ENCODE peak calls at places on chromosomes 5 and 9, in nine cellular contexts. One of them, this sample, is unnamed.

GRCh38 chr5:178067705-178068104 is 45.6 kb upstream of the N4BP3 start:
- DNase-seq in NT2/D1: no peak
- DNase-seq in activated naive CD8-positive, alpha-beta T cell treated with anti-CD3 and anti-CD28 coated beads, Interleukin-2, amount 50 U/mL, for 16 hours: no peak
- DNase-seq in A549: no peak
- DNase-seq in aorta: no peak
- DNase-seq in GM04504: no peak
- DNase-seq in cardiac muscle cell: no peak
- DNase-seq in stimulated activated CD8-positive, alpha-beta memory T cell treated with anti-CD3 and anti-CD28 coated beads, Interleukin-4, amount 100 ng/mL, for 1 hour: no peak
- DNase-seq in naive thymus-derived CD8-positive, alpha-beta T cell: no peak
- DNase-seq in this sample: no peak

GRCh38 chr9:37745970-37746369 is 7.6 kb upstream of the TRMT10B start:
- DNase-seq in NT2/D1: no peak
- DNase-seq in activated naive CD8-positive, alpha-beta T cell treated with anti-CD3 and anti-CD28 coated beads, Interleukin-2, amount 50 U/mL, for 16 hours: no peak
- DNase-seq in A549: no peak
- DNase-seq in aorta: no peak
- DNase-seq in GM04504: no peak
- DNase-seq in cardiac muscle cell: no peak
- DNase-seq in stimulated activated CD8-positive, alpha-beta memory T cell treated with anti-CD3 and anti-CD28 coated beads, Interleukin-4, amount 100 ng/mL, for 1 hour: no peak
- DNase-seq in naive thymus-derived CD8-positive, alpha-beta T cell: no peak
- DNase-seq in this sample: no peak

GRCh38 chr5:61631438-61631941 is 299.4 kb downstream of the ZSWIM6 start:
- DNase-seq in NT2/D1: no peak
- DNase-seq in activated naive CD8-positive, alpha-beta T cell treated with anti-CD3 and anti-CD28 coated beads, Interleukin-2, amount 50 U/mL, for 16 hours: no peak
- DNase-seq in A549: no peak
- DNase-seq in aorta: no peak
- DNase-seq in GM04504: no peak
- DNase-seq in cardiac muscle cell: peak; percentile 58
- DNase-seq in stimulated activated CD8-positive, alpha-beta memory T cell treated with anti-CD3 and anti-CD28 coated beads, Interleukin-4, amount 100 ng/mL, for 1 hour: no peak
- DNase-seq in naive thymus-derived CD8-positive, alpha-beta T cell: no peak
- DNase-seq in this sample: no peak

GRCh38 chr9:108056805-108057386 is 567.3 kb upstream of the KLF4 start:
- DNase-seq in NT2/D1: no peak
- DNase-seq in activated naive CD8-positive, alpha-beta T cell treated with anti-CD3 and anti-CD28 coated beads, Interleukin-2, amount 50 U/mL, for 16 hours: no peak
- DNase-seq in A549: peak; percentile 54
- DNase-seq in aorta: no peak
- DNase-seq in GM04504: peak; percentile 55
- DNase-seq in cardiac muscle cell: no peak
- DNase-seq in stimulated activated CD8-positive, alpha-beta memory T cell treated with anti-CD3 and anti-CD28 coated beads, Interleukin-4, amount 100 ng/mL, for 1 hour: no peak
- DNase-seq in naive thymus-derived CD8-positive, alpha-beta T cell: no peak
- DNase-seq in this sample: peak; percentile 76

GRCh38 chr5:116472274-116472673 is 102.3 kb downstream of the SEMA6A start:
- DNase-seq in NT2/D1: no peak
- DNase-seq in activated naive CD8-positive, alpha-beta T cell treated with anti-CD3 and anti-CD28 coated beads, Interleukin-2, amount 50 U/mL, for 16 hours: no peak
- DNase-seq in A549: no peak
- DNase-seq in aorta: no peak
- DNase-seq in GM04504: no peak
- DNase-seq in cardiac muscle cell: no peak
- DNase-seq in stimulated activated CD8-positive, alpha-beta memory T cell treated with anti-CD3 and anti-CD28 coated beads, Interleukin-4, amount 100 ng/mL, for 1 hour: no peak
- DNase-seq in naive thymus-derived CD8-positive, alpha-beta T cell: no peak
- DNase-seq in this sample: no peak

GRCh38 chr5:113232246-113232645 is 202.5 kb downstream of the TSSK1B start:
- DNase-seq in NT2/D1: no peak
- DNase-seq in activated naive CD8-positive, alpha-beta T cell treated with anti-CD3 and anti-CD28 coated beads, Interleukin-2, amount 50 U/mL, for 16 hours: no peak
- DNase-seq in A549: no peak
- DNase-seq in aorta: no peak
- DNase-seq in GM04504: no peak
- DNase-seq in cardiac muscle cell: no peak
- DNase-seq in stimulated activated CD8-positive, alpha-beta memory T cell treated with anti-CD3 and anti-CD28 coated beads, Interleukin-4, amount 100 ng/mL, for 1 hour: no peak
- DNase-seq in naive thymus-derived CD8-positive, alpha-beta T cell: no peak
- DNase-seq in this sample: no peak

GRCh38 chr5:72138943-72139467 is 31.7 kb downstream of the MAP1B start:
- DNase-seq in NT2/D1: no peak
- DNase-seq in activated naive CD8-positive, alpha-beta T cell treated with anti-CD3 and anti-CD28 coated beads, Interleukin-2, amount 50 U/mL, for 16 hours: no peak
- DNase-seq in A549: no peak
- DNase-seq in aorta: no peak
- DNase-seq in GM04504: peak; percentile 79
- DNase-seq in cardiac muscle cell: no peak
- DNase-seq in stimulated activated CD8-positive, alpha-beta memory T cell treated with anti-CD3 and anti-CD28 coated beads, Interleukin-4, amount 100 ng/mL, for 1 hour: no peak
- DNase-seq in naive thymus-derived CD8-positive, alpha-beta T cell: no peak
- DNase-seq in this sample: peak; percentile 81

GRCh38 chr9:137411670-137412380 is 11.1 kb downstream of the EXD3 start:
- DNase-seq in NT2/D1: no peak
- DNase-seq in activated naive CD8-positive, alpha-beta T cell treated with anti-CD3 and anti-CD28 coated beads, Interleukin-2, amount 50 U/mL, for 16 hours: no peak
- DNase-seq in A549: peak; percentile 86
- DNase-seq in aorta: peak; percentile 93
- DNase-seq in GM04504: peak; percentile 50
- DNase-seq in cardiac muscle cell: no peak
- DNase-seq in stimulated activated CD8-positive, alpha-beta memory T cell treated with anti-CD3 and anti-CD28 coated beads, Interleukin-4, amount 100 ng/mL, for 1 hour: no peak
- DNase-seq in naive thymus-derived CD8-positive, alpha-beta T cell: no peak
- DNase-seq in this sample: peak; percentile 87

GRCh38 chr5:82931110-82931509 is 146.1 kb downstream of the TMEM167A start:
- DNase-seq in NT2/D1: no peak
- DNase-seq in activated naive CD8-positive, alpha-beta T cell treated with anti-CD3 and anti-CD28 coated beads, Interleukin-2, amount 50 U/mL, for 16 hours: no peak
- DNase-seq in A549: no peak
- DNase-seq in aorta: no peak
- DNase-seq in GM04504: no peak
- DNase-seq in cardiac muscle cell: no peak
- DNase-seq in stimulated activated CD8-positive, alpha-beta memory T cell treated with anti-CD3 and anti-CD28 coated beads, Interleukin-4, amount 100 ng/mL, for 1 hour: no peak
- DNase-seq in naive thymus-derived CD8-positive, alpha-beta T cell: no peak
- DNase-seq in this sample: peak; percentile 3

This sample was measured in RCC 7860.